ENCODE peak calls at places on chromosome 7, in seven cellular contexts. B is C1 segment of cervical spinal cord; F is NCI-H146; W is amniotic stem cell; A is naive thymus-derived CD8-positive, alpha-beta T cell; Q is stimulated activated CD4-positive, alpha-beta T cell treated with anti-CD3 and anti-CD28 coated beads, Interleukin-1b, Interleukin-23, amount 100 ng/mL, for 48 hours; P is progenitor cell of endocrine pancreas. Z is an unnamed sample.

GRCh38 chr7:47611045-47611511 is 29.2 kb upstream of the TNS3 start:
- DNase-seq in B (no peak), F (peak), W (no peak), A (no peak), Q (no peak), P (no peak), Z (no peak)

GRCh38 chr7:84538268-84538667 is 343.7 kb upstream of the SEMA3A start:
- DNase-seq in B (no peak), F (no peak), W (no peak), A (no peak), Q (no peak), P (no peak), Z (no peak)

GRCh38 chr7:13467111-13467547 is 522.3 kb downstream of the ETV1 start:
- DNase-seq in B (no peak), F (peak), W (no peak), A (no peak), Q (no peak), P (no peak), Z (no peak)

GRCh38 chr7:516606-517456 is 2.8 kb downstream of the PDGFA start:
- DNase-seq in B (no peak), F (no peak), W (peak), A (no peak), Q (no peak), P (no peak), Z (peak)

GRCh38 chr7:26436996-26437547 is 145.4 kb downstream of the SNX10 start:
- DNase-seq in B (no peak), F (peak), W (no peak), A (no peak), Q (no peak), P (no peak), Z (no peak)

GRCh38 chr7:18753972-18754610 is 258.5 kb downstream of the HDAC9 start:
- DNase-seq in B (no peak), F (no peak), W (peak), A (no peak), Q (no peak), P (no peak), Z (peak)

GRCh38 chr7:876972-877311 is 588 bp downstream of the GET4 start:
- DNase-seq in B (no peak), F (peak), W (no peak), A (no peak), Q (no peak), P (no peak), Z (peak)

GRCh38 chr7:117478796-117479479 is 887 bp upstream of the CFTR start:
- DNase-seq in B (no peak), F (no peak), W (no peak), A (no peak), Q (no peak), P (no peak), Z (no peak)

GRCh38 chr7:111529507-111530355 is 32.6 kb downstream of the IMMP2L start:
- DNase-seq in B (no peak), F (no peak), W (no peak), A (no peak), Q (no peak), P (no peak), Z (peak)

GRCh38 chr7:102261451-102261850 is 25.2 kb upstream of the SH2B2 start:
- DNase-seq in B (no peak), F (no peak), W (no peak), A (no peak), Q (no peak), P (no peak), Z (no peak)

GRCh38 chr7:148042935-148043334 is 547.6 kb upstream of the C7orf33 start:
- DNase-seq in B (no peak), F (peak), W (no peak), A (no peak), Q (no peak), P (no peak), Z (no peak)

GRCh38 chr7:132709971-132710567 is 133.8 kb upstream of the PLXNA4 start:
- DNase-seq in B (no peak), F (no peak), W (no peak), A (no peak), Q (no peak), P (no peak), Z (peak)

GRCh38 chr7:132309102-132309805 is 267.0 kb downstream of the PLXNA4 start:
- DNase-seq in B (no peak), F (no peak), W (no peak), A (no peak), Q (no peak), P (no peak), Z (no peak)

GRCh38 chr7:68770649-68771048 is 827.6 kb upstream of the AUTS2 start:
- DNase-seq in B (no peak), F (peak), W (no peak), A (no peak), Q (no peak), P (no peak), Z (no peak)

GRCh38 chr7:131948434-131949053 is 392.1 kb upstream of the PODXL start:
- DNase-seq in B (no peak), F (no peak), W (no peak), A (no peak), Q (no peak), P (no peak), Z (peak)

GRCh38 chr7:130865408-130866236 is 131.6 kb upstream of the KLF14 start:
- DNase-seq in B (no peak), F (no peak), W (no peak), A (no peak), Q (no peak), P (no peak), Z (peak)

GRCh38 chr7:100176096-100176835 is 915 bp downstream of the GPC2 start:
- DNase-seq in B (no peak), F (peak), W (no peak), A (no peak), Q (no peak), P (no peak), Z (no peak)

GRCh38 chr7:25985196-25985595 is 166.8 kb upstream of the NFE2L3 start:
- DNase-seq in B (no peak), F (no peak), W (no peak), A (no peak), Q (no peak), P (no peak), Z (no peak)

GRCh38 chr7:148031816-148032215 is 558.8 kb upstream of the C7orf33 start:
- DNase-seq in B (no peak), F (no peak), W (no peak), A (no peak), Q (no peak), P (no peak), Z (no peak)

GRCh38 chr7:24963218-24963617 is 16.8 kb downstream of the OSBPL3 start:
- DNase-seq in B (peak), F (no peak), W (no peak), A (peak), Q (peak), P (no peak), Z (peak)

GRCh38 chr7:94100723-94101345 is 96.7 kb upstream of the BET1 start:
- DNase-seq in B (no peak), F (no peak), W (no peak), A (no peak), Q (no peak), P (no peak), Z (no peak)

Z was measured in EH.